ENCODE peak calls at places on chromosomes 13 and 19, in seven cellular contexts. One of them, this sample, is unnamed.

GRCh38 chr19:48615145-48616040 is 517 bp upstream of the FAM83E start:
- DNase-seq in HFFc6: no peak
- DNase-seq in Daoy: no peak
- DNase-seq in H9: peak
- DNase-seq in endothelial cell: no peak
- DNase-seq in AG04449: no peak
- DNase-seq in NCI-H460: no peak
- DNase-seq in this sample: no peak

GRCh38 chr13:112783946-112784500 is 94.2 kb downstream of the ATP11A start:
- DNase-seq in HFFc6: no peak
- DNase-seq in Daoy: no peak
- DNase-seq in H9: peak
- DNase-seq in endothelial cell: no peak
- DNase-seq in AG04449: no peak
- DNase-seq in NCI-H460: no peak
- DNase-seq in this sample: no peak

GRCh38 chr13:71964491-71965108 is 97.6 kb upstream of the DACH1 start:
- DNase-seq in HFFc6: no peak
- DNase-seq in Daoy: no peak
- DNase-seq in H9: no peak
- DNase-seq in endothelial cell: no peak
- DNase-seq in AG04449: no peak
- DNase-seq in NCI-H460: no peak
- DNase-seq in this sample: no peak

GRCh38 chr13:74329978-74330377 is 195.8 kb upstream of the KLF12 start:
- DNase-seq in HFFc6: no peak
- DNase-seq in Daoy: peak
- DNase-seq in H9: no peak
- DNase-seq in endothelial cell: no peak
- DNase-seq in AG04449: no peak
- DNase-seq in NCI-H460: no peak
- DNase-seq in this sample: no peak

GRCh38 chr13:74465279-74465678 is 331.1 kb upstream of the KLF12 start:
- DNase-seq in HFFc6: no peak
- DNase-seq in Daoy: no peak
- DNase-seq in H9: peak
- DNase-seq in endothelial cell: no peak
- DNase-seq in AG04449: no peak
- DNase-seq in NCI-H460: no peak
- DNase-seq in this sample: no peak

GRCh38 chr19:38650180-38650775 is 2.8 kb downstream of the ACTN4 start:
- DNase-seq in HFFc6: no peak
- DNase-seq in Daoy: peak
- DNase-seq in H9: no peak
- DNase-seq in endothelial cell: no peak
- DNase-seq in AG04449: no peak
- DNase-seq in NCI-H460: no peak
- DNase-seq in this sample: no peak

GRCh38 chr13:65966991-65967451 is 1263.1 kb downstream of the PCDH9 start:
- DNase-seq in HFFc6: peak
- DNase-seq in Daoy: no peak
- DNase-seq in H9: peak
- DNase-seq in endothelial cell: no peak
- DNase-seq in AG04449: no peak
- DNase-seq in NCI-H460: peak
- DNase-seq in this sample: no peak

GRCh38 chr19:4906963-4907362 is 2.3 kb upstream of the UHRF1 start:
- DNase-seq in HFFc6: no peak
- DNase-seq in Daoy: no peak
- DNase-seq in H9: no peak
- DNase-seq in endothelial cell: no peak
- DNase-seq in AG04449: no peak
- DNase-seq in NCI-H460: no peak
- DNase-seq in this sample: no peak

GRCh38 chr19:19032420-19033175 is 719 bp downstream of the SUGP2 start:
- DNase-seq in HFFc6: peak
- DNase-seq in Daoy: peak
- DNase-seq in H9: peak
- DNase-seq in endothelial cell: peak
- DNase-seq in AG04449: peak
- DNase-seq in NCI-H460: no peak
- DNase-seq in this sample: peak

GRCh38 chr13:29746167-29746677 is 104.2 kb downstream of the UBL3 start:
- DNase-seq in HFFc6: no peak
- DNase-seq in Daoy: no peak
- DNase-seq in H9: no peak
- DNase-seq in endothelial cell: no peak
- DNase-seq in AG04449: no peak
- DNase-seq in NCI-H460: no peak
- DNase-seq in this sample: no peak

GRCh38 chr13:109381546-109382180 is 404.7 kb downstream of the IRS2 start:
- DNase-seq in HFFc6: peak
- DNase-seq in Daoy: no peak
- DNase-seq in H9: no peak
- DNase-seq in endothelial cell: no peak
- DNase-seq in AG04449: peak
- DNase-seq in NCI-H460: peak
- DNase-seq in this sample: no peak

This sample was measured in midbrain.